ENCODE peak calls at places on chromosomes 4 and X, in four cellular contexts. I is adrenal gland, C is caudate nucleus, L is IMR-90. A is an unnamed sample.

GRCh38 chr4:1236103-1236641 is 12.8 kb downstream of the CTBP1 start:
- DNase-seq in I (no peak), L (no peak), C (no peak), A (no peak)

GRCh38 chr4:1727117-1728031 is 6.1 kb downstream of the TACC3 start:
- DNase-seq in C (no peak), I (peak), L (peak), A (no peak)

GRCh38 chr4:156084312-156084811 is 130.7 kb upstream of the CTSO start:
- DNase-seq in I (no peak), L (no peak), C (no peak), A (no peak)

GRCh38 chrX:104482757-104483156 is 83.2 kb upstream of the IL1RAPL2 start:
- DNase-seq in C (no peak), I (no peak), L (no peak), A (no peak)

GRCh38 chr4:11487876-11488545 is 59.3 kb upstream of the HS3ST1 start:
- DNase-seq in C (no peak), I (no peak), L (no peak), A (no peak)

GRCh38 chr4:87066403-87067119 is 131.8 kb downstream of the AFF1 start:
- DNase-seq in I (no peak), L (no peak), C (no peak), A (no peak)

GRCh38 chrX:118718737-118719136 is 8.7 kb upstream of the IL13RA1 start:
- DNase-seq in C (no peak), I (no peak), L (no peak), A (no peak)

GRCh38 chr4:2289311-2289954 is 27.5 kb upstream of the MXD4 start:
- DNase-seq in L (no peak), I (no peak), C (no peak), A (no peak)

GRCh38 chr4:22515145-22515887 is 550 bp downstream of the ADGRA3 start:
- DNase-seq in I (peak), C (no peak), L (peak), A (no peak)

GRCh38 chr4:156019238-156019637 is 65.6 kb upstream of the CTSO start:
- DNase-seq in C (no peak), L (no peak), I (no peak), A (no peak)

GRCh38 chr4:79182209-79182608 is 143.7 kb downstream of the NAA11 start:
- DNase-seq in C (no peak), I (no peak), L (no peak), A (no peak)

GRCh38 chr4:183563874-183564273 is 59.0 kb downstream of the ING2 start:
- DNase-seq in I (peak), C (no peak), L (peak), A (no peak)

GRCh38 chr4:130753926-130754325 is 1658.0 kb downstream of the C4orf33 start:
- DNase-seq in C (no peak), L (no peak), I (no peak), A (no peak)

GRCh38 chr4:100294356-100294755 is 104.1 kb upstream of the DDIT4L start:
- DNase-seq in C (no peak), I (no peak), L (peak), A (no peak)

GRCh38 chr4:108796173-108796572 is 33.3 kb upstream of the ETNPPL start:
- DNase-seq in C (no peak), I (no peak), L (no peak), A (no peak)

GRCh38 chrX:41634284-41634683 is 54.5 kb upstream of the GPR34 start:
- DNase-seq in C (no peak), I (no peak), L (peak), A (no peak)

GRCh38 chr4:52861879-52862604 is at the start of gene RASL11B:
- DNase-seq in L (peak), I (peak), C (peak), A (peak)

GRCh38 chr4:17812125-17812524 is 1.3 kb downstream of the NCAPG start:
- DNase-seq in I (no peak), C (no peak), L (no peak), A (no peak)

A was measured in CD4-positive, alpha-beta T cell.